ENCODE peak calls at places on chromosomes 11 and 22, in five cellular contexts. K, F, O, J and A are unnamed samples.

GRCh38 chr11:32435511-32435946 is at the start of gene WT1:
- DNase-seq in K (peak), F (no peak), O (no peak), J (no peak), A (no peak)

GRCh38 chr11:73463359-73463758 is 87.2 kb downstream of the RELT start:
- DNase-seq in K (no peak), F (no peak), O (peak), J (no peak), A (peak)

GRCh38 chr11:74370122-74370521 is 28.1 kb downstream of the PGM2L1 start:
- DNase-seq in K (no peak), F (no peak), O (no peak), J (no peak), A (peak)

GRCh38 chr22:40541300-40541699 is 95.2 kb downstream of the MRTFA start:
- DNase-seq in K (no peak), F (no peak), O (no peak), J (no peak), A (no peak)

GRCh38 chr22:17106161-17106784 is 14.9 kb downstream of the TMEM121B start:
- DNase-seq in K (peak), F (no peak), O (no peak), J (no peak), A (no peak)

GRCh38 chr11:109654091-109654490 is 232.1 kb downstream of the C11orf87 start:
- DNase-seq in K (no peak), F (no peak), O (no peak), J (no peak), A (no peak)

GRCh38 chr11:1877211-1878133 is 14.2 kb downstream of the PRR33 start:
- DNase-seq in K (peak), F (no peak), O (no peak), J (peak), A (peak)

GRCh38 chr22:42074153-42074750 is at the start of gene PHETA2:
- DNase-seq in K (peak), F (peak), O (peak), J (peak), A (peak)

GRCh38 chr11:122721201-122721963 is 65.9 kb downstream of the UBASH3B start:
- DNase-seq in K (no peak), F (no peak), O (peak), J (no peak), A (peak)

GRCh38 chr11:101915811-101916291 is 471 bp downstream of the ANGPTL5 start:
- DNase-seq in K (no peak), F (no peak), O (peak), J (no peak), A (peak)

GRCh38 chr11:88806410-88806809 is 259.4 kb downstream of the GRM5 start:
- DNase-seq in K (no peak), F (no peak), O (no peak), J (no peak), A (no peak)

GRCh38 chr22:39343259-39344045 is 6.3 kb upstream of the SYNGR1 start:
- DNase-seq in K (peak), F (peak), O (peak), J (peak), A (peak)